ENCODE peak calls at places on chromosomes 2 and 18, in five cellular contexts. D is glutamatergic neuron, P is epithelial cell of esophagus, B is stomach, K is Panc1. W is an unnamed sample.

GRCh38 chr2:164757934-164758695 is 83.5 kb downstream of the COBLL1 start:
- DNase-seq in D (no peak), P (peak; percentile 66), B (no peak), K (no peak), W (no peak)

GRCh38 chr2:125885340-125885739 is 770.6 kb upstream of the GYPC start:
- DNase-seq in D (no peak), P (no peak), B (no peak), K (no peak), W (peak; percentile 14)

GRCh38 chr18:9649164-9649540 is 34.8 kb upstream of the PPP4R1 start:
- DNase-seq in D (no peak), P (no peak), B (no peak), K (no peak), W (no peak)

GRCh38 chr2:27915191-27915590 is 24.7 kb downstream of the BABAM2 start:
- DNase-seq in D (no peak), P (no peak), B (no peak), K (no peak), W (no peak)

GRCh38 chr18:51361130-51361860 is 163.8 kb upstream of the MEX3C start:
- DNase-seq in D (no peak), P (no peak), B (no peak), K (no peak), W (peak; percentile 2)

GRCh38 chr2:114011709-114012108 is 121.8 kb downstream of the ACTR3 start:
- DNase-seq in D (no peak), P (no peak), B (no peak), K (no peak), W (no peak)

GRCh38 chr2:65834657-65835056 is 402.3 kb upstream of the SPRED2 start:
- DNase-seq in D (no peak), P (no peak), B (no peak), K (no peak), W (no peak)

GRCh38 chr2:121530210-121530562 is 494 bp upstream of the RNU4ATAC start:
- DNase-seq in D (peak; percentile 76), P (no peak), B (peak; percentile 66), K (peak; percentile 22), W (peak; percentile 83)

GRCh38 chr18:59988098-59988706 is 88.4 kb downstream of the PMAIP1 start:
- DNase-seq in D (peak; percentile 40), P (peak; percentile 76), B (peak; percentile 50), K (no peak), W (peak; percentile 27)

GRCh38 chr2:230054079-230054478 is 14.6 kb downstream of the SLC16A14 start:
- DNase-seq in D (no peak), P (peak; percentile 85), B (no peak), K (no peak), W (no peak)

GRCh38 chr2:233409286-233409991 is 55.1 kb downstream of the DGKD start:
- DNase-seq in D (no peak), P (no peak), B (peak; percentile 74), K (no peak), W (peak; percentile 77)

GRCh38 chr2:62793213-62793612 is 87.7 kb downstream of the EHBP1 start:
- DNase-seq in D (no peak), P (no peak), B (no peak), K (no peak), W (no peak)

GRCh38 chr18:26091047-26091630 is 726 bp upstream of the SS18 start:
- DNase-seq in D (no peak), P (no peak), B (peak; percentile 58), K (peak; percentile 20), W (no peak)

GRCh38 chr2:88658890-88659881 is 31.9 kb upstream of the EIF2AK3 start:
- DNase-seq in D (peak; percentile 49), P (peak; percentile 71), B (no peak), K (no peak), W (peak; percentile 60)

GRCh38 chr18:4871197-4871596 is 325.9 kb downstream of the AKAIN1 start:
- DNase-seq in D (no peak), P (no peak), B (no peak), K (no peak), W (no peak)

GRCh38 chr2:33133436-33133835 is 186.7 kb downstream of the LTBP1 start:
- DNase-seq in D (no peak), P (no peak), B (no peak), K (no peak), W (no peak)

GRCh38 chr18:55869965-55870585 is 282.1 kb upstream of the TCF4 start:
- DNase-seq in D (no peak), P (peak; percentile 49), B (no peak), K (no peak), W (no peak)

GRCh38 chr2:58131191-58132011 is 84.8 kb downstream of the VRK2 start:
- DNase-seq in D (no peak), P (peak; percentile 40), B (no peak), K (no peak), W (no peak)

GRCh38 chr2:19802088-19802806 is 99.5 kb downstream of the TTC32 start:
- DNase-seq in D (no peak), P (no peak), B (no peak), K (no peak), W (no peak)

GRCh38 chr2:218813771-218814460 is 17.7 kb downstream of the PRKAG3 start:
- DNase-seq in D (no peak), P (no peak), B (peak; percentile 38), K (no peak), W (peak; percentile 79)

GRCh38 chr2:1681017-1681318 is 63.3 kb downstream of the PXDN start:
- DNase-seq in D (no peak), P (no peak), B (no peak), K (no peak), W (no peak)

GRCh38 chr2:200159829-200160781 is 146.4 kb upstream of the SPATS2L start:
- DNase-seq in D (no peak), P (peak; percentile 38), B (no peak), K (no peak), W (no peak)

GRCh38 chr2:229974271-229974670 is 52.0 kb downstream of the FBXO36 start:
- DNase-seq in D (no peak), P (peak; percentile 15), B (no peak), K (no peak), W (no peak)

GRCh38 chr2:154256136-154256535 is 384.4 kb downstream of the GALNT13 start:
- DNase-seq in D (no peak), P (no peak), B (no peak), K (no peak), W (no peak)

GRCh38 chr2:25606892-25607291 is 66.5 kb downstream of the DTNB start:
- DNase-seq in D (no peak), P (peak; percentile 58), B (no peak), K (peak; percentile 35), W (no peak)

GRCh38 chr2:5696741-5697521 is 4.7 kb downstream of the SOX11 start:
- DNase-seq in D (peak; percentile 73), P (no peak), B (no peak), K (no peak), W (no peak)

GRCh38 chr2:18473241-18473841 is 87.1 kb downstream of the RDH14 start:
- DNase-seq in D (no peak), P (peak; percentile 45), B (no peak), K (no peak), W (no peak)

GRCh38 chr2:227472265-227473018 is 486 bp downstream of the AGFG1 start:
- DNase-seq in D (peak; percentile 79), P (peak; percentile 44), B (peak; percentile 37), K (no peak), W (peak; percentile 71)

GRCh38 chr2:204722207-204722606 is 176.9 kb downstream of the PARD3B start:
- DNase-seq in D (no peak), P (no peak), B (no peak), K (no peak), W (no peak)

GRCh38 chr2:70340921-70341765 is 39.3 kb upstream of the FAM136A start:
- DNase-seq in D (peak; percentile 34), P (peak; percentile 78), B (no peak), K (peak; percentile 39), W (peak; percentile 47)

GRCh38 chr2:44980786-44981713 is 28.2 kb downstream of the SIX2 start:
- DNase-seq in D (no peak), P (no peak), B (no peak), K (no peak), W (no peak)

GRCh38 chr2:96329416-96329815 is 4.3 kb downstream of the ITPRIPL1 start:
- DNase-seq in D (no peak), P (peak; percentile 77), B (no peak), K (no peak), W (no peak)

DNA sequence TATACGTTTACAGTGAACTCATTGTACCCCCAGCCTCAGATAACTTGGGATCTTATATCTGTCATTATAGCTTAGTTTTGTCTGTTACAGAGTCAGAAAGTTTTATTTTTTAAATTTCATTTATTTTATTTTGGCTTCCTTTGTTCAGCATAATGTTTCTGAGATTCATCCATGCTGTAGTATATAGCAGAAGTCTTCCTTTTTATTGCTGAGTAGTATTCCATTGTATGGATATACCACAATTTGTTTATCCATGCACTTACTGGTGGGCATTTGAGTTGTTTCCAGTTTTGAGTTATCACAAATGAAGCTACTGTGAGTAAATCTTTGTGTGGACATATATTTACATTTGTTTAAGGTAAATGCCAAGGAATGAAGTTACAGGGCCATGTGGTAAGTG is 122.3 kb downstream of the ADCYAP1 start:
- DNase-seq in D (no peak), P (no peak), B (no peak), K (no peak), W (no peak)
- TF ChIP-seq CTCF in D (no peak), P (no peak), B (no peak), K (no peak), W (no peak)

GRCh38 chr2:10993001-10993481 is 81.3 kb downstream of the KCNF1 start:
- DNase-seq in D (no peak), P (no peak), B (peak; percentile 21), K (no peak), W (no peak)
- TF ChIP-seq CTCF in D (no peak), P (no peak), B (no peak), K (no peak), W (no peak)

GRCh38 chr18:50218432-50219197 is 23.7 kb upstream of the MYO5B start:
- DNase-seq in D (no peak), P (peak; percentile 63), B (peak; percentile 49), K (no peak), W (no peak)
- TF ChIP-seq CTCF in D (no peak), P (peak; percentile 70), B (no peak), K (peak; percentile 39), W (no peak)

GRCh38 chr2:39649491-39649890 is 16.2 kb upstream of the TMEM178A start:
- DNase-seq in D (no peak), P (no peak), B (no peak), K (no peak), W (no peak)

GRCh38 chr2:39646267-39646666 is 19.4 kb upstream of the TMEM178A start:
- DNase-seq in D (no peak), P (no peak), B (no peak), K (no peak), W (no peak)

GRCh38 chr2:39646891-39647780 is 18.6 kb upstream of the TMEM178A start:
- DNase-seq in D (no peak), P (no peak), B (no peak), K (no peak), W (no peak)

GRCh38 chr2:39648574-39648973 is 17.1 kb upstream of the TMEM178A start:
- DNase-seq in D (no peak), P (no peak), B (no peak), K (no peak), W (no peak)

GRCh38 chr2:39650468-39650867 is 15.2 kb upstream of the TMEM178A start:
- DNase-seq in D (no peak), P (no peak), B (no peak), K (no peak), W (no peak)
- TF ChIP-seq CTCF in D (no peak), P (no peak), B (no peak), K (no peak), W (no peak)